ENCODE peak calls at places on chromosome 3, in nine cellular contexts. One of them, this sample, is unnamed.

GRCh38 chr3:99638244-99638948 is at the start of gene COL8A1:
- DNase-seq in G401: no peak
- DNase-seq in fibroblast of lung: peak; percentile 92
- DNase-seq in EL: peak; percentile 91
- DNase-seq in AG04450: peak; percentile 47
- DNase-seq in NCI-H1105: no peak
- DNase-seq in stimulated activated CD4-positive, alpha-beta T cell treated with anti-CD3 and anti-CD28 coated beads, Interleukin-1b, Interleukin-23, amount 100 ng/mL, for 24 hours: no peak
- DNase-seq in RWPE1: peak; percentile 36
- DNase-seq in fibroblast of pulmonary artery: peak; percentile 77
- DNase-seq in this sample: peak; percentile 77

GRCh38 chr3:131363275-131363674 is 18.3 kb upstream of the NUDT16 start:
- DNase-seq in RWPE1: no peak
- DNase-seq in NCI-H1105: no peak
- DNase-seq in G401: no peak
- DNase-seq in fibroblast of lung: no peak
- DNase-seq in fibroblast of pulmonary artery: no peak
- DNase-seq in stimulated activated CD4-positive, alpha-beta T cell treated with anti-CD3 and anti-CD28 coated beads, Interleukin-1b, Interleukin-23, amount 100 ng/mL, for 24 hours: no peak
- DNase-seq in EL: no peak
- DNase-seq in AG04450: no peak
- DNase-seq in this sample: no peak

GRCh38 chr3:9600597-9600996 is 47.0 kb upstream of the LHFPL4 start:
- DNase-seq in fibroblast of pulmonary artery: peak; percentile 3
- DNase-seq in AG04450: no peak
- DNase-seq in NCI-H1105: peak; percentile 40
- DNase-seq in G401: peak; percentile 6
- DNase-seq in stimulated activated CD4-positive, alpha-beta T cell treated with anti-CD3 and anti-CD28 coated beads, Interleukin-1b, Interleukin-23, amount 100 ng/mL, for 24 hours: no peak
- DNase-seq in EL: no peak
- DNase-seq in RWPE1: peak; percentile 14
- DNase-seq in fibroblast of lung: peak; percentile 6
- DNase-seq in this sample: no peak

GRCh38 chr3:41974223-41974622 is 12.3 kb upstream of the ULK4 start:
- DNase-seq in G401: no peak
- DNase-seq in fibroblast of pulmonary artery: peak; percentile 25
- DNase-seq in RWPE1: no peak
- DNase-seq in stimulated activated CD4-positive, alpha-beta T cell treated with anti-CD3 and anti-CD28 coated beads, Interleukin-1b, Interleukin-23, amount 100 ng/mL, for 24 hours: no peak
- DNase-seq in fibroblast of lung: no peak
- DNase-seq in AG04450: no peak
- DNase-seq in EL: no peak
- DNase-seq in NCI-H1105: no peak
- DNase-seq in this sample: no peak

GRCh38 chr3:171427771-171428320 is 32.4 kb downstream of the TNIK start:
- DNase-seq in EL: no peak
- DNase-seq in fibroblast of pulmonary artery: no peak
- DNase-seq in G401: no peak
- DNase-seq in RWPE1: no peak
- DNase-seq in NCI-H1105: no peak
- DNase-seq in fibroblast of lung: no peak
- DNase-seq in AG04450: no peak
- DNase-seq in stimulated activated CD4-positive, alpha-beta T cell treated with anti-CD3 and anti-CD28 coated beads, Interleukin-1b, Interleukin-23, amount 100 ng/mL, for 24 hours: no peak
- DNase-seq in this sample: no peak

GRCh38 chr3:71035314-71035713 is 548.2 kb downstream of the FOXP1 start:
- DNase-seq in fibroblast of pulmonary artery: peak; percentile 78
- DNase-seq in EL: peak; percentile 74
- DNase-seq in AG04450: peak; percentile 45
- DNase-seq in RWPE1: no peak
- DNase-seq in fibroblast of lung: peak; percentile 79
- DNase-seq in G401: no peak
- DNase-seq in stimulated activated CD4-positive, alpha-beta T cell treated with anti-CD3 and anti-CD28 coated beads, Interleukin-1b, Interleukin-23, amount 100 ng/mL, for 24 hours: no peak
- DNase-seq in NCI-H1105: no peak
- DNase-seq in this sample: peak; percentile 70

GRCh38 chr3:171804618-171805389 is 5.5 kb downstream of the PLD1 start:
- DNase-seq in G401: no peak
- DNase-seq in fibroblast of lung: peak; percentile 76
- DNase-seq in EL: no peak
- DNase-seq in stimulated activated CD4-positive, alpha-beta T cell treated with anti-CD3 and anti-CD28 coated beads, Interleukin-1b, Interleukin-23, amount 100 ng/mL, for 24 hours: no peak
- DNase-seq in fibroblast of pulmonary artery: peak; percentile 77
- DNase-seq in RWPE1: no peak
- DNase-seq in AG04450: no peak
- DNase-seq in NCI-H1105: no peak
- DNase-seq in this sample: no peak

GRCh38 chr3:190883973-190884832 is 21.7 kb upstream of the GMNC start:
- DNase-seq in fibroblast of pulmonary artery: peak; percentile 77
- DNase-seq in AG04450: peak; percentile 38
- DNase-seq in stimulated activated CD4-positive, alpha-beta T cell treated with anti-CD3 and anti-CD28 coated beads, Interleukin-1b, Interleukin-23, amount 100 ng/mL, for 24 hours: no peak
- DNase-seq in fibroblast of lung: peak; percentile 38
- DNase-seq in NCI-H1105: peak; percentile 70
- DNase-seq in G401: peak; percentile 70
- DNase-seq in EL: peak; percentile 67
- DNase-seq in RWPE1: peak; percentile 42
- DNase-seq in this sample: peak; percentile 62

GRCh38 chr3:85342915-85343314 is 384.1 kb downstream of the CADM2 start:
- DNase-seq in AG04450: no peak
- DNase-seq in stimulated activated CD4-positive, alpha-beta T cell treated with anti-CD3 and anti-CD28 coated beads, Interleukin-1b, Interleukin-23, amount 100 ng/mL, for 24 hours: no peak
- DNase-seq in EL: no peak
- DNase-seq in RWPE1: peak; percentile 1
- DNase-seq in fibroblast of pulmonary artery: no peak
- DNase-seq in fibroblast of lung: peak; percentile 3
- DNase-seq in G401: no peak
- DNase-seq in NCI-H1105: no peak
- DNase-seq in this sample: no peak

GRCh38 chr3:101466465-101467309 is 46.3 kb downstream of the SENP7 start:
- DNase-seq in stimulated activated CD4-positive, alpha-beta T cell treated with anti-CD3 and anti-CD28 coated beads, Interleukin-1b, Interleukin-23, amount 100 ng/mL, for 24 hours: no peak
- DNase-seq in fibroblast of lung: no peak
- DNase-seq in AG04450: no peak
- DNase-seq in G401: no peak
- DNase-seq in NCI-H1105: no peak
- DNase-seq in EL: no peak
- DNase-seq in fibroblast of pulmonary artery: no peak
- DNase-seq in RWPE1: no peak
- DNase-seq in this sample: no peak

GRCh38 chr3:153783804-153784203 is 337.4 kb upstream of the ARHGEF26 start:
- DNase-seq in fibroblast of pulmonary artery: peak; percentile 4
- DNase-seq in NCI-H1105: no peak
- DNase-seq in stimulated activated CD4-positive, alpha-beta T cell treated with anti-CD3 and anti-CD28 coated beads, Interleukin-1b, Interleukin-23, amount 100 ng/mL, for 24 hours: no peak
- DNase-seq in EL: no peak
- DNase-seq in AG04450: no peak
- DNase-seq in fibroblast of lung: no peak
- DNase-seq in RWPE1: no peak
- DNase-seq in G401: no peak
- DNase-seq in this sample: no peak

GRCh38 chr3:58999134-58999778 is 50.6 kb downstream of the CFAP20DC start:
- DNase-seq in NCI-H1105: no peak
- DNase-seq in G401: no peak
- DNase-seq in EL: no peak
- DNase-seq in AG04450: no peak
- DNase-seq in fibroblast of pulmonary artery: peak; percentile 15
- DNase-seq in RWPE1: no peak
- DNase-seq in stimulated activated CD4-positive, alpha-beta T cell treated with anti-CD3 and anti-CD28 coated beads, Interleukin-1b, Interleukin-23, amount 100 ng/mL, for 24 hours: no peak
- DNase-seq in fibroblast of lung: peak; percentile 19
- DNase-seq in this sample: no peak

GRCh38 chr3:164467027-164467426 is 611.3 kb downstream of the SI start:
- DNase-seq in stimulated activated CD4-positive, alpha-beta T cell treated with anti-CD3 and anti-CD28 coated beads, Interleukin-1b, Interleukin-23, amount 100 ng/mL, for 24 hours: no peak
- DNase-seq in fibroblast of lung: peak; percentile 1
- DNase-seq in fibroblast of pulmonary artery: no peak
- DNase-seq in G401: no peak
- DNase-seq in EL: no peak
- DNase-seq in NCI-H1105: no peak
- DNase-seq in AG04450: no peak
- DNase-seq in RWPE1: no peak
- DNase-seq in this sample: no peak

GRCh38 chr3:137709011-137709601 is 55.0 kb upstream of the SOX14 start:
- DNase-seq in EL: peak; percentile 1
- DNase-seq in AG04450: no peak
- DNase-seq in stimulated activated CD4-positive, alpha-beta T cell treated with anti-CD3 and anti-CD28 coated beads, Interleukin-1b, Interleukin-23, amount 100 ng/mL, for 24 hours: no peak
- DNase-seq in fibroblast of pulmonary artery: no peak
- DNase-seq in G401: no peak
- DNase-seq in NCI-H1105: no peak
- DNase-seq in RWPE1: peak; percentile 26
- DNase-seq in fibroblast of lung: no peak
- DNase-seq in this sample: no peak

GRCh38 chr3:48623851-48624547 is 2.4 kb upstream of the TMEM89 start:
- DNase-seq in RWPE1: no peak
- DNase-seq in fibroblast of pulmonary artery: no peak
- DNase-seq in EL: no peak
- DNase-seq in AG04450: no peak
- DNase-seq in fibroblast of lung: no peak
- DNase-seq in G401: no peak
- DNase-seq in NCI-H1105: no peak
- DNase-seq in stimulated activated CD4-positive, alpha-beta T cell treated with anti-CD3 and anti-CD28 coated beads, Interleukin-1b, Interleukin-23, amount 100 ng/mL, for 24 hours: no peak
- DNase-seq in this sample: no peak

GRCh38 chr3:69410301-69410700 is 24.4 kb upstream of the FRMD4B start:
- DNase-seq in G401: peak; percentile 34
- DNase-seq in RWPE1: peak; percentile 40
- DNase-seq in stimulated activated CD4-positive, alpha-beta T cell treated with anti-CD3 and anti-CD28 coated beads, Interleukin-1b, Interleukin-23, amount 100 ng/mL, for 24 hours: peak; percentile 56
- DNase-seq in AG04450: no peak
- DNase-seq in EL: peak; percentile 70
- DNase-seq in fibroblast of pulmonary artery: peak; percentile 75
- DNase-seq in NCI-H1105: no peak
- DNase-seq in fibroblast of lung: peak; percentile 49
- DNase-seq in this sample: peak; percentile 61

GRCh38 chr3:27585429-27585828 is 101.2 kb upstream of the SLC4A7 start:
- DNase-seq in fibroblast of pulmonary artery: no peak
- DNase-seq in AG04450: no peak
- DNase-seq in RWPE1: peak; percentile 6
- DNase-seq in G401: no peak
- DNase-seq in fibroblast of lung: no peak
- DNase-seq in EL: no peak
- DNase-seq in stimulated activated CD4-positive, alpha-beta T cell treated with anti-CD3 and anti-CD28 coated beads, Interleukin-1b, Interleukin-23, amount 100 ng/mL, for 24 hours: no peak
- DNase-seq in NCI-H1105: no peak
- DNase-seq in this sample: no peak

GRCh38 chr3:97793415-97794019 is 28.3 kb upstream of the CRYBG3 start:
- DNase-seq in RWPE1: peak; percentile 21
- DNase-seq in AG04450: peak; percentile 20
- DNase-seq in fibroblast of lung: peak; percentile 40
- DNase-seq in fibroblast of pulmonary artery: peak; percentile 79
- DNase-seq in NCI-H1105: peak; percentile 27
- DNase-seq in G401: peak; percentile 60
- DNase-seq in stimulated activated CD4-positive, alpha-beta T cell treated with anti-CD3 and anti-CD28 coated beads, Interleukin-1b, Interleukin-23, amount 100 ng/mL, for 24 hours: no peak
- DNase-seq in EL: peak; percentile 50
- DNase-seq in this sample: peak; percentile 54

GRCh38 chr3:72756900-72757299 is 91.3 kb downstream of the SHQ1 start:
- DNase-seq in stimulated activated CD4-positive, alpha-beta T cell treated with anti-CD3 and anti-CD28 coated beads, Interleukin-1b, Interleukin-23, amount 100 ng/mL, for 24 hours: no peak
- DNase-seq in NCI-H1105: no peak
- DNase-seq in EL: no peak
- DNase-seq in fibroblast of lung: no peak
- DNase-seq in G401: no peak
- DNase-seq in AG04450: no peak
- DNase-seq in RWPE1: no peak
- DNase-seq in fibroblast of pulmonary artery: no peak
- DNase-seq in this sample: no peak

GRCh38 chr3:115836944-115837343 is 213.6 kb downstream of the GAP43 start:
- DNase-seq in fibroblast of lung: peak; percentile 19
- DNase-seq in stimulated activated CD4-positive, alpha-beta T cell treated with anti-CD3 and anti-CD28 coated beads, Interleukin-1b, Interleukin-23, amount 100 ng/mL, for 24 hours: no peak
- DNase-seq in NCI-H1105: no peak
- DNase-seq in RWPE1: peak; percentile 36
- DNase-seq in fibroblast of pulmonary artery: peak; percentile 49
- DNase-seq in AG04450: no peak
- DNase-seq in EL: peak; percentile 18
- DNase-seq in G401: no peak
- DNase-seq in this sample: no peak

GRCh38 chr3:118272976-118273375 is 761.7 kb downstream of the IGSF11 start:
- DNase-seq in stimulated activated CD4-positive, alpha-beta T cell treated with anti-CD3 and anti-CD28 coated beads, Interleukin-1b, Interleukin-23, amount 100 ng/mL, for 24 hours: no peak
- DNase-seq in NCI-H1105: no peak
- DNase-seq in AG04450: no peak
- DNase-seq in fibroblast of lung: peak; percentile 1
- DNase-seq in RWPE1: no peak
- DNase-seq in EL: no peak
- DNase-seq in G401: no peak
- DNase-seq in fibroblast of pulmonary artery: no peak
- DNase-seq in this sample: no peak

GRCh38 chr3:157175678-157176077 is 15.7 kb upstream of the CCNL1 start:
- DNase-seq in fibroblast of pulmonary artery: no peak
- DNase-seq in stimulated activated CD4-positive, alpha-beta T cell treated with anti-CD3 and anti-CD28 coated beads, Interleukin-1b, Interleukin-23, amount 100 ng/mL, for 24 hours: no peak
- DNase-seq in NCI-H1105: peak; percentile 22
- DNase-seq in RWPE1: peak; percentile 45
- DNase-seq in EL: no peak
- DNase-seq in fibroblast of lung: peak; percentile 16
- DNase-seq in G401: no peak
- DNase-seq in AG04450: no peak
- DNase-seq in this sample: peak; percentile 34

GRCh38 chr3:156010829-156011228 is 109.5 kb upstream of the KCNAB1 start:
- DNase-seq in G401: peak; percentile 31
- DNase-seq in EL: no peak
- DNase-seq in fibroblast of lung: no peak
- DNase-seq in stimulated activated CD4-positive, alpha-beta T cell treated with anti-CD3 and anti-CD28 coated beads, Interleukin-1b, Interleukin-23, amount 100 ng/mL, for 24 hours: no peak
- DNase-seq in fibroblast of pulmonary artery: peak; percentile 13
- DNase-seq in RWPE1: peak; percentile 20
- DNase-seq in NCI-H1105: peak; percentile 25
- DNase-seq in AG04450: no peak
- DNase-seq in this sample: no peak

GRCh38 chr3:6416049-6416661 is 444.8 kb upstream of the GRM7 start:
- DNase-seq in stimulated activated CD4-positive, alpha-beta T cell treated with anti-CD3 and anti-CD28 coated beads, Interleukin-1b, Interleukin-23, amount 100 ng/mL, for 24 hours: no peak
- DNase-seq in AG04450: no peak
- DNase-seq in G401: no peak
- DNase-seq in fibroblast of pulmonary artery: no peak
- DNase-seq in NCI-H1105: no peak
- DNase-seq in EL: no peak
- DNase-seq in fibroblast of lung: no peak
- DNase-seq in RWPE1: no peak
- DNase-seq in this sample: no peak

GRCh38 chr3:157127831-157128767 is 31.8 kb downstream of the CCNL1 start:
- DNase-seq in G401: no peak
- DNase-seq in RWPE1: peak; percentile 72
- DNase-seq in NCI-H1105: no peak
- DNase-seq in fibroblast of pulmonary artery: peak; percentile 95
- DNase-seq in EL: peak; percentile 95
- DNase-seq in fibroblast of lung: peak; percentile 88
- DNase-seq in AG04450: peak; percentile 27
- DNase-seq in stimulated activated CD4-positive, alpha-beta T cell treated with anti-CD3 and anti-CD28 coated beads, Interleukin-1b, Interleukin-23, amount 100 ng/mL, for 24 hours: peak; percentile 50
- DNase-seq in this sample: peak; percentile 100

GRCh38 chr3:185153170-185153733 is 392 bp upstream of the C3orf70 start:
- DNase-seq in EL: no peak
- DNase-seq in fibroblast of pulmonary artery: no peak
- DNase-seq in G401: no peak
- DNase-seq in stimulated activated CD4-positive, alpha-beta T cell treated with anti-CD3 and anti-CD28 coated beads, Interleukin-1b, Interleukin-23, amount 100 ng/mL, for 24 hours: no peak
- DNase-seq in RWPE1: no peak
- DNase-seq in NCI-H1105: no peak
- DNase-seq in fibroblast of lung: no peak
- DNase-seq in AG04450: no peak
- DNase-seq in this sample: no peak

GRCh38 chr3:196287066-196287404 is 491 bp downstream of the PCYT1A start:
- DNase-seq in AG04450: no peak
- DNase-seq in fibroblast of lung: peak; percentile 29
- DNase-seq in G401: no peak
- DNase-seq in EL: peak; percentile 40
- DNase-seq in fibroblast of pulmonary artery: peak; percentile 18
- DNase-seq in stimulated activated CD4-positive, alpha-beta T cell treated with anti-CD3 and anti-CD28 coated beads, Interleukin-1b, Interleukin-23, amount 100 ng/mL, for 24 hours: no peak
- DNase-seq in NCI-H1105: no peak
- DNase-seq in RWPE1: peak; percentile 30
- DNase-seq in this sample: peak; percentile 33

GRCh38 chr3:152620395-152620794 is 214.5 kb upstream of the P2RY1 start:
- DNase-seq in NCI-H1105: no peak
- DNase-seq in stimulated activated CD4-positive, alpha-beta T cell treated with anti-CD3 and anti-CD28 coated beads, Interleukin-1b, Interleukin-23, amount 100 ng/mL, for 24 hours: no peak
- DNase-seq in RWPE1: no peak
- DNase-seq in fibroblast of lung: no peak
- DNase-seq in EL: no peak
- DNase-seq in AG04450: no peak
- DNase-seq in fibroblast of pulmonary artery: no peak
- DNase-seq in G401: peak; percentile 34
- DNase-seq in this sample: no peak

GRCh38 chr3:197007296-197007940 is 22.2 kb downstream of the MELTF start:
- DNase-seq in AG04450: no peak
- DNase-seq in stimulated activated CD4-positive, alpha-beta T cell treated with anti-CD3 and anti-CD28 coated beads, Interleukin-1b, Interleukin-23, amount 100 ng/mL, for 24 hours: no peak
- DNase-seq in fibroblast of pulmonary artery: no peak
- DNase-seq in fibroblast of lung: no peak
- DNase-seq in RWPE1: peak; percentile 48
- DNase-seq in EL: no peak
- DNase-seq in NCI-H1105: no peak
- DNase-seq in G401: no peak
- DNase-seq in this sample: no peak

GRCh38 chr3:81492048-81492447 is 269.4 kb downstream of the GBE1 start:
- DNase-seq in G401: no peak
- DNase-seq in fibroblast of pulmonary artery: peak; percentile 74
- DNase-seq in fibroblast of lung: no peak
- DNase-seq in RWPE1: no peak
- DNase-seq in EL: no peak
- DNase-seq in stimulated activated CD4-positive, alpha-beta T cell treated with anti-CD3 and anti-CD28 coated beads, Interleukin-1b, Interleukin-23, amount 100 ng/mL, for 24 hours: no peak
- DNase-seq in NCI-H1105: no peak
- DNase-seq in AG04450: no peak
- DNase-seq in this sample: no peak

This sample was measured in HT1080.